ENCODE peak calls at places on chromosomes 16 and 17, in five cellular contexts. B, O, J, Y and E are unnamed samples.

GRCh38 chr17:32226881-32227280 is 38.8 kb upstream of the RHBDL3 start:
- DNase-seq in Y (no peak), J (no peak), O (no peak), B (no peak), E (no peak)

GRCh38 chr17:9181640-9182039 is 160.3 kb downstream of the NTN1 start:
- DNase-seq in B (no peak), Y (no peak), J (no peak), O (no peak), E (no peak)

GRCh38 chr17:4953461-4953961 is 2.6 kb downstream of the ENO3 start:
- DNase-seq in J (no peak), Y (peak; percentile 60), O (no peak), B (no peak), E (no peak)

GRCh38 chr17:52790359-52790955 is 631.9 kb upstream of the CA10 start:
- DNase-seq in J (no peak), Y (no peak), B (no peak), O (no peak), E (no peak)

GRCh38 chr17:19263621-19264010 is 26.4 kb downstream of the EPN2 start:
- DNase-seq in Y (peak; percentile 65), J (no peak), B (peak; percentile 92), O (no peak), E (no peak)

GRCh38 chr16:85617948-85618347 is 4.8 kb downstream of the GSE1 start:
- DNase-seq in O (no peak), J (no peak), B (no peak), Y (no peak), E (no peak)

GRCh38 chr16:59748531-59748930 is 1014.4 kb upstream of the GOT2 start:
- DNase-seq in B (no peak), J (no peak), O (no peak), Y (no peak), E (no peak)

GRCh38 chr16:73955255-73955654 is 341.4 kb upstream of the PSMD7 start:
- DNase-seq in J (no peak), O (no peak), Y (no peak), B (no peak), E (no peak)

GRCh38 chr16:27800817-27801216 is 250.9 kb downstream of the KATNIP start:
- DNase-seq in O (no peak), J (no peak), B (no peak), Y (no peak), E (no peak)

GRCh38 chr17:38970804-38971203 is 3.6 kb upstream of the FBXO47 start:
- DNase-seq in J (no peak), B (no peak), O (no peak), Y (no peak), E (no peak)

GRCh38 chr16:4653981-4654380 is 29.4 kb downstream of the MGRN1 start:
- DNase-seq in J (no peak), B (no peak), Y (no peak), O (no peak), E (no peak)

GRCh38 chr17:74946641-74947040 is 10.9 kb downstream of the OTOP3 start:
- DNase-seq in O (no peak), Y (no peak), J (no peak), B (no peak), E (no peak)

GRCh38 chr16:85567101-85567866 is 45.8 kb upstream of the GSE1 start:
- DNase-seq in O (no peak), B (no peak), J (no peak), Y (no peak), E (no peak)

GRCh38 chr16:49484454-49484853 is 110.8 kb downstream of the C16orf78 start:
- DNase-seq in O (no peak), J (no peak), B (peak; percentile 82), Y (no peak), E (peak; percentile 8)

GRCh38 chr17:65799454-65799853 is 238.0 kb upstream of the AXIN2 start:
- DNase-seq in O (no peak), J (no peak), Y (no peak), B (no peak), E (no peak)

GRCh38 chr17:19744922-19745757 is 3.0 kb downstream of the ALDH3A1 start:
- DNase-seq in Y (peak; percentile 68), J (peak; percentile 61), O (no peak), B (peak; percentile 89), E (no peak)

GRCh38 chr16:21233045-21233520 is 416 bp upstream of the ANKS4B start:
- DNase-seq in O (no peak), Y (no peak), B (no peak), J (no peak), E (no peak)
- H3K4me3 ChIP-seq in O (no peak overlapping the region), Y (no peak overlapping the region), B (no peak overlapping the region), J (no peak overlapping the region), E (no peak overlapping the region)

DNA sequence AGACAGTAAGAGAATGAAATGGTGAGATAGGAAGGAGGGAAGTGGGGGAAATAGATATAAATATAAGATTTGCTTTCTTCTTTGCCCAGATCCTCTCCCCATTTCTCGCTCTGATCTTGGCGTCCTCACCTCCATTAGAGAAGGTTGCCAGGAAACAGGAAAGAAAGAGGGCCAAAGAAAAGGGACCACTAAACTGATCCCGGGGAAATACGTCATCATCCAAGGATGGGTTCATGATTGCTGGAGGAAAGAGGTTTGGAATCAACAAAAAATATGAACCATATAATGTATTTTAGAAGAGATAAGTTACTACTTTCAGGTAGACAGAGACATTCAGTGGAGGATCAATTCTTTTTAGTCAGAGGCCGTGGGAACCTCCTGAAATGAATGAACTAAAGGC is 536.0 kb downstream of the HAPSTR1 start:
- DNase-seq in B (no peak), Y (no peak), J (no peak), O (no peak), E (no peak)
- TF ChIP-seq CTCF in B (no peak), Y (no peak), J (no peak), O (no peak), E (no peak)

GRCh38 chr17:83173180-83173996 is 94.0 kb downstream of the METRNL start:
- DNase-seq in B (peak; percentile 5), J (no peak), Y (no peak), O (no peak), E (no peak)

GRCh38 chr17:83174859-83175550 is 95.6 kb downstream of the METRNL start:
- DNase-seq in J (no peak), O (no peak), Y (no peak), B (no peak), E (no peak)

GRCh38 chr17:83176272-83176955 is 97.0 kb downstream of the METRNL start:
- DNase-seq in J (no peak), Y (no peak), B (peak; percentile 6), O (no peak), E (no peak)

GRCh38 chr17:83175551-83176271 is 96.3 kb downstream of the METRNL start:
- DNase-seq in B (peak; percentile 8), O (no peak), Y (no peak), J (no peak), E (no peak)

DNA sequence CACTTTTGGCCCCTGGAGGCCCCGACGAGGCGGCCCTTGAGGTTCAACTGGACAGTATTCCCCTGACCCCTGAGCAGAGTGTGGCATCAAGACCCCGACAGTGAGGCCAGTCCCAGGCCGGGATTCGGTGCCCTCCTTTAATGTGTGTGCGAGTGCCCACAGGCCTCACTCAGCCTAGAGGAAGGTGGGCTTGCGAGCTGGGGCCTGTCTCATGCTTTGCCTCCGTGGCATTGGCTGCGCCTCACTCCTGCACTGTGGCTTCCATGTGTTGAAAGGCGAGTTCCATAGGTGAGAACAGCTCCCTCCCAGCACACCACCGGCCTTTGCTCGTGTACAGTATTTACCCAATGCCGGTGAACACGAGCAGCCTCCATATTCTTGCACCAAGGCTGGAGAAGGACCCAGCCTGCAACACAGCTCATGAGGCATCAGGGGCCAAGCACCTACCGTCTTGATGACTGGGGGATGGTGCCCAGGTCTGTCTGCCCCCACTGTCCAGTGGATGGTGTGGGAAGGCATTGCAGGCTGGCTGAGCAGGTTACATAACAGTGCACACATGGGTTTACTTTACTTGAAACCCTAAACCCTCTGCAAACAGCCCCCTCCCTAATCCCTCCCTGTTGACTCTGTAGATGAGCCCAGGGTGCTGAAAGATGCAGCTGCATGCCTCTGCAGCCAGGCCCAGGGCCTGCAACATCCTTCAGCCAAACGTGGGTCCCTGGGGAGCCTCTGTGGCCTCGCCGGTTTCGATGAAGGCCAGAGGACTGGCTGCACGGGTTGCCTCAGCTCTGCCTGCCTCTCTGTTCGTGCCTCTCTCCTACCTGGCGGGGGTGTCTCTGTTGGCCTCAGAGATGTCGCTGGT is 94.8 kb downstream of the METRNL start:
- DNase-seq in B (peak; percentile 52), Y (no peak), J (no peak), O (peak; percentile 44), E (peak; percentile 16)
- H3K4me3 ChIP-seq in B (no peak overlapping the region), Y (no peak overlapping the region), J (no peak overlapping the region), O (no peak overlapping the region), E (no peak overlapping the region)

DNA sequence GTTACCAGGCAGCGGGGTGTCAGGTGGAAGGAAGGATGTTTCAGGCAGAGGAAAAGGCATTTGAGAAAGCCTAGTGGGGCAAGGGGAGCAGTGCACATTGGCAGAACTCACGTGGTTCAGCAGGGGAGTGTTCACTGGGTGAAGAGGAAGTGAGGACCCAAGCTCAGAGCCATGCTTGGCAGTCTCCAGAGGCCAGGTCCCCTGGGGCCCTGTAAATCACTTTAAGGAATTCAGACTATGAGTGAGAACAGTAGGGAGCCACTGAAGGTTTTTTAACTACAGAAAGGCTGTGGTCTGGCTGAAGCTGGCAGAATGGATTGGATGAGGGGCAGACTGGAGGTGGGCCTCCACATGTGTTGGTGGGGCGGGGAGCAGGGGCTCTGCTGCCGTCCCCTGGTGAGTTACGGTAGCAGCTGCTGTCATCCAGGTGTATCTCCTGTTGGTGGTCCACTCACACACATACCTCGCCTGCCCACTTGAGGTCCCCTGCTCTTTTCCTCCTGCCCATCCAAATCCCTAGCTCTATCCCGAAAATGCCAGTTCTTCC is 5.1 kb downstream of the CLEC16A start:
- DNase-seq in J (no peak), Y (no peak), B (no peak), O (no peak), E (peak; percentile 66)
- TF ChIP-seq CTCF in J (no peak), Y (peak; percentile 16), B (no peak), O (no peak), E (peak; percentile 52)

GRCh38 chr17:42131971-42132370 is 9.4 kb downstream of the HSPB9 start:
- DNase-seq in O (no peak), B (no peak), J (no peak), Y (no peak), E (no peak)
- H3K4me3 ChIP-seq in O (no peak overlapping the region), B (no peak overlapping the region), J (no peak overlapping the region), Y (no peak overlapping the region), E (no peak overlapping the region)

GRCh38 chr16:9236319-9236718 is 144.9 kb downstream of the HAPSTR1 start:
- DNase-seq in O (no peak), B (no peak), Y (no peak), J (no peak), E (no peak)

GRCh38 chr16:9235837-9236236 is 144.4 kb downstream of the HAPSTR1 start:
- DNase-seq in B (peak; percentile 21), J (no peak), O (no peak), Y (no peak), E (no peak)

GRCh38 chr16:9226924-9227323 is 135.5 kb downstream of the HAPSTR1 start:
- DNase-seq in O (no peak), B (no peak), Y (no peak), J (no peak), E (no peak)

DNA sequence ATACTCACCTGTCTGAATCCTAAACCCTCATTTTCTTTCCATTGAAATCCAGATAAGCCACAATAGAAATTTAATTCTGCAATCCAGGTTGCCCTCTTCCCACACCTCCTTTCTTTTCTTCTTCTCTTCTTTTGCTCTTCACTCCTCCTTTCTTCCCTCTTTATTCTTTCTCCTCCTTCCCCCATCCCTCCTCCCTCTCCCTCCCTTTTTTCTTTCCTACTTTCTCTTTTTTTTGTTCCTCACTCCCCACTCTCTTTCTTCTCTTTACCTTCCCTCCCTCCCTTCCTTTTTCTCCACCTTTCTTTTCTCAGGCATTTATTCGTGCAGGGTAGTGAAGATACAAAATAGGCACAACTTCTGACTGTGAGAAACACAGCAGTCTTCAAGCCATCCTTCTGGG is 140.7 kb downstream of the HAPSTR1 start:
- DNase-seq in Y (no peak), O (no peak), B (no peak), J (no peak), E (no peak)
- TF ChIP-seq CTCF in Y (no peak), O (no peak), B (no peak), J (no peak), E (no peak)